ENCODE peak calls at places on chromosome 7, in eight cellular contexts. U is PC-9, V is astrocyte of the spinal cord, C is dorsolateral prefrontal cortex, L is fibroblast of mammary gland, R is colonic mucosa, D is AG09309, T is tibial artery. G is an unnamed sample.

GRCh38 chr7:712601-713457 is 13.7 kb upstream of the DNAAF5 start:
- DNase-seq in R (no peak), V (no peak), U (no peak), C (no peak), T (peak; percentile 56), D (no peak), L (no peak), G (no peak)

GRCh38 chr7:142372727-142373126 is 114.9 kb upstream of the PRSS58 start:
- DNase-seq in V (no peak), R (no peak), U (no peak), C (no peak), T (no peak), D (no peak), L (no peak), G (no peak)

GRCh38 chr7:111878788-111879187 is 316.5 kb upstream of the IMMP2L start:
- DNase-seq in R (no peak), L (no peak), D (no peak), V (no peak), C (no peak), U (no peak), T (no peak), G (no peak)

GRCh38 chr7:159136846-159137245 is 7.8 kb downstream of the VIPR2 start:
- DNase-seq in T (peak; percentile 55), D (no peak), U (no peak), V (no peak), R (no peak), C (no peak), L (no peak), G (no peak)

GRCh38 chr7:37832194-37832593 is 16.2 kb upstream of the NME8 start:
- DNase-seq in T (peak; percentile 84), L (peak; percentile 6), C (peak; percentile 60), D (no peak), U (no peak), R (peak; percentile 64), V (no peak), G (peak; percentile 64)

GRCh38 chr7:16430133-16430532 is 8.8 kb upstream of the CRPPA start:
- DNase-seq in V (no peak), L (peak; percentile 43), U (no peak), R (no peak), C (no peak), D (no peak), T (no peak), G (no peak)

GRCh38 chr7:96246972-96247371 is 74.9 kb downstream of the SLC25A13 start:
- DNase-seq in L (no peak), D (no peak), V (no peak), R (no peak), T (no peak), C (no peak), U (no peak), G (no peak)

GRCh38 chr7:79540592-79540991 is 87.1 kb upstream of the MAGI2 start:
- DNase-seq in R (no peak), V (no peak), C (no peak), L (no peak), U (no peak), T (no peak), D (no peak), G (no peak)

GRCh38 chr7:128836729-128837348 is 6.6 kb downstream of the FLNC start:
- DNase-seq in U (no peak), T (no peak), D (no peak), R (no peak), V (no peak), C (no peak), L (no peak), G (no peak)

GRCh38 chr7:30894009-30894408 is 17.6 kb upstream of the AQP1 start:
- DNase-seq in T (no peak), C (no peak), R (no peak), L (no peak), D (no peak), V (no peak), U (no peak), G (no peak)

GRCh38 chr7:27245124-27245797 is 2.7 kb downstream of the EVX1 start:
- DNase-seq in V (no peak), T (no peak), R (no peak), D (no peak), C (no peak), U (no peak), L (no peak), G (no peak)

GRCh38 chr7:84187813-84188212 is 6.8 kb downstream of the SEMA3A start:
- DNase-seq in U (peak; percentile 15), R (no peak), L (peak; percentile 53), D (no peak), V (peak; percentile 56), C (no peak), T (no peak), G (no peak)

GRCh38 chr7:154680894-154681659 is 321.8 kb downstream of the PAXIP1 start:
- DNase-seq in V (no peak), T (no peak), R (no peak), D (no peak), U (no peak), L (no peak), C (no peak), G (peak; percentile 91)

GRCh38 chr7:23539494-23539907 is 7.7 kb upstream of the TRA2A start:
- DNase-seq in D (no peak), U (no peak), C (no peak), T (no peak), R (no peak), L (no peak), V (no peak), G (no peak)

GRCh38 chr7:40694041-40694809 is 559.4 kb downstream of the SUGCT start:
- DNase-seq in D (peak; percentile 39), L (no peak), V (no peak), C (no peak), R (no peak), U (no peak), T (no peak), G (no peak)

GRCh38 chr7:40763319-40764287 is 628.8 kb downstream of the SUGCT start:
- DNase-seq in L (peak; percentile 14), U (no peak), C (no peak), D (peak; percentile 86), V (peak; percentile 46), T (no peak), R (no peak), G (no peak)

GRCh38 chr7:112411186-112411795 is 39.0 kb upstream of the IFRD1 start:
- DNase-seq in D (no peak), U (no peak), R (no peak), C (peak; percentile 26), T (no peak), V (peak; percentile 56), L (peak; percentile 62), G (peak; percentile 46)

GRCh38 chr7:4189151-4189570 is 492.9 kb upstream of the FOXK1 start:
- DNase-seq in U (no peak), R (peak; percentile 85), C (no peak), T (peak; percentile 95), V (peak; percentile 71), L (no peak), D (no peak), G (no peak)

GRCh38 chr7:84589012-84589411 is 394.4 kb upstream of the SEMA3A start:
- DNase-seq in L (no peak), U (no peak), D (no peak), R (no peak), C (no peak), V (no peak), T (no peak), G (no peak)

DNA sequence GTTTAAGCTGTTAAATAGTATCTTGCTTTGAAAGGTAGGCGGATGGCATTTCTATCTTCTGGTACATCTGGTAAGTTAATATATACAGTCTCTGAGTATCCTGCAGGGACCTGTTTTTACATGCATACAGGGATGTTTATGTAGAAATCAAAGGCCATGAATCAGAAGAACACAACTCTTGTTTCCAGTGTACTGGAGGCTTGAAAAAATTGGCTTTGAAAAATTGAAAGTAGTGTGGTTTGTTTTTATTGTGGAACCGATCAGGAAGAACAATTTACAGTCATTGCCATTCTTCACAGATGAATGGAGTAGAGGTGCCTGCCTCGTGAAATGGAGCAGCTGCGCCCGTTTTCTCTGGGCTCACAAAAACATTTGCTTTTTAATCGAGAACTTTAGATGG is 54.0 kb upstream of the RPA3 start:
- DNase-seq in D (no peak), L (no peak), T (no peak), U (no peak), C (no peak), R (no peak), V (peak; percentile 66), G (no peak)
- H3K4me3 ChIP-seq in D (no peak overlapping the region), L (no peak overlapping the region), T (no peak overlapping the region), U (no peak overlapping the region), C (no peak overlapping the region), R (no peak overlapping the region), V (peak overlapping the region; percentile 16), G (peak overlapping the region; percentile 25)

GRCh38 chr7:93218997-93219827 is 7.1 kb downstream of the HEPACAM2 start:
- DNase-seq in D (no peak), U (no peak), L (no peak), V (no peak), R (no peak), C (no peak), T (no peak), G (no peak)
- H3K4me3 ChIP-seq in D (no peak overlapping the region), U (no peak overlapping the region), L (no peak overlapping the region), V (no peak overlapping the region), R (no peak overlapping the region), C (no peak overlapping the region), T (no peak overlapping the region), G (no peak overlapping the region)

DNA sequence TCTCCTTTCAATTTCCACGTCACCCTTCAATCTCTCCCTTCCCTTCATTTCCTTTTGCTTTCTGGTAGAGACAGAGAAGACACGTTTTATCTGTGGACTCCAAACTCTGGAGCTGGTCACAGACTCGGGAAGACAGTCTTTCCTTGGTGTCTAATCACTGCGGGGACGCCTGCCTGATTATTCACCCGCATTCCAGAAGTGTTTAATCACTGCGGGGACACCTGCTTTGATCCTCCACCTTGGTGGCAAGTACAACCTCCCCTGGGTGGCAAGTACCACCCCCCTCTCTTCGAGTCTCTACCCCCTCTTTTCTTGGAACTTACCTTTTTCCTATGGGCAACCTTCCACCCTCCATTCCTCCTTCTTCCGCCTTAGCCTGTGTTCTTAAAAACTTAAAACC is 15.3 kb upstream of the LRRC61 start:
- DNase-seq in U (peak; percentile 77), L (no peak), C (no peak), R (no peak), T (no peak), V (no peak), D (no peak), G (no peak)
- H3K4me3 ChIP-seq in U (peak overlapping the region; percentile 0), L (no peak overlapping the region), C (no peak overlapping the region), R (no peak overlapping the region), T (no peak overlapping the region), V (no peak overlapping the region), D (no peak overlapping the region), G (no peak overlapping the region)

GRCh38 chr7:74134117-74134539 is 40.0 kb upstream of the EIF4H start:
- DNase-seq in R (peak; percentile 20), L (no peak), U (no peak), C (no peak), V (no peak), D (no peak), T (no peak), G (no peak)

GRCh38 chr7:74143383-74143782 is 30.8 kb upstream of the EIF4H start:
- DNase-seq in D (no peak), T (no peak), R (no peak), U (no peak), C (no peak), V (no peak), L (no peak), G (no peak)

GRCh38 chr7:74141705-74142104 is 32.5 kb upstream of the EIF4H start:
- DNase-seq in L (no peak), U (peak; percentile 38), C (no peak), R (no peak), V (no peak), T (no peak), D (no peak), G (no peak)

GRCh38 chr7:74138945-74139843 is 35.0 kb upstream of the EIF4H start:
- DNase-seq in R (no peak), V (no peak), T (no peak), L (no peak), U (no peak), C (no peak), D (no peak), G (no peak)

GRCh38 chr7:74138334-74138867 is 35.8 kb upstream of the EIF4H start:
- DNase-seq in V (no peak), T (no peak), C (no peak), D (no peak), R (no peak), L (no peak), U (no peak), G (no peak)
- H3K4me3 ChIP-seq in V (no peak overlapping the region), T (no peak overlapping the region), C (no peak overlapping the region), D (no peak overlapping the region), R (no peak overlapping the region), L (no peak overlapping the region), U (no peak overlapping the region), G (no peak overlapping the region)